ENCODE peak calls at places on chromosome 6, in seven cellular contexts. A is HepG2, O is GM12878, S is HCT116, M is GM12891, T is SK-N-SH, K is esophagus muscularis mucosa. W is an unnamed sample.

GRCh38 chr6:166862287-166862977 is 93.9 kb downstream of the RNASET2 start:
- DNase-seq in A (no peak), O (no peak), S (no peak), M (peak; percentile 65), T (peak; percentile 93), K (peak; percentile 45), W (no peak)

GRCh38 chr6:26420607-26421235 is 18.6 kb downstream of the BTN3A1 start:
- DNase-seq in A (peak; percentile 61), O (no peak), S (peak; percentile 35), M (no peak), T (peak; percentile 48), K (no peak), W (no peak)

GRCh38 chr6:25945175-25945574 is 14.7 kb upstream of the SLC17A2 start:
- DNase-seq in A (no peak), O (peak; percentile 51), S (no peak), M (no peak), T (no peak), K (peak; percentile 47), W (no peak)

GRCh38 chr6:41894366-41895299 is 542 bp downstream of the USP49 start:
- DNase-seq in A (no peak), O (no peak), S (no peak), M (no peak), T (no peak), K (no peak), W (no peak)

GRCh38 chr6:111230351-111231077 is 143.2 kb downstream of the SLC16A10 start:
- DNase-seq in A (no peak), O (no peak), S (no peak), M (no peak), T (no peak), K (no peak), W (peak; percentile 79)

GRCh38 chr6:113281014-113281810 is 575.9 kb upstream of the MARCKS start:
- DNase-seq in A (no peak), O (no peak), S (no peak), M (no peak), T (no peak), K (no peak), W (peak; percentile 50)

GRCh38 chr6:105067329-105067728 is 110.4 kb downstream of the LIN28B start:
- DNase-seq in A (peak; percentile 36), O (no peak), S (no peak), M (no peak), T (no peak), K (no peak), W (no peak)

GRCh38 chr6:43013843-43014433 is at the start of the genes KLHDC3 and MEA1:
- DNase-seq in A (peak; percentile 100), O (peak; percentile 100), S (peak; percentile 100), M (peak; percentile 97), T (peak; percentile 98), K (peak; percentile 100), W (peak; percentile 100)

GRCh38 chr6:53962631-53963030 is 148.6 kb upstream of the MLIP start:
- DNase-seq in A (no peak), O (no peak), S (no peak), M (no peak), T (no peak), K (no peak), W (no peak)

GRCh38 chr6:11323666-11324452 is 91.4 kb upstream of the NEDD9 start:
- DNase-seq in A (peak; percentile 86), O (peak; percentile 39), S (no peak), M (no peak), T (no peak), K (no peak), W (no peak)

GRCh38 chr6:18162401-18162800 is 7.2 kb downstream of the KDM1B start:
- DNase-seq in A (no peak), O (no peak), S (no peak), M (no peak), T (no peak), K (no peak), W (no peak)

GRCh38 chr6:158033751-158034702 is 52.4 kb downstream of the SYNJ2 start:
- DNase-seq in A (peak; percentile 93), O (no peak), S (no peak), M (no peak), T (no peak), K (no peak), W (no peak)
- TF ChIP-seq POLR2AphosphoS5 in A (peak; percentile 56), O (no peak), S (no peak), M (no peak), T (no peak), K (no peak), W (no peak)

DNA sequence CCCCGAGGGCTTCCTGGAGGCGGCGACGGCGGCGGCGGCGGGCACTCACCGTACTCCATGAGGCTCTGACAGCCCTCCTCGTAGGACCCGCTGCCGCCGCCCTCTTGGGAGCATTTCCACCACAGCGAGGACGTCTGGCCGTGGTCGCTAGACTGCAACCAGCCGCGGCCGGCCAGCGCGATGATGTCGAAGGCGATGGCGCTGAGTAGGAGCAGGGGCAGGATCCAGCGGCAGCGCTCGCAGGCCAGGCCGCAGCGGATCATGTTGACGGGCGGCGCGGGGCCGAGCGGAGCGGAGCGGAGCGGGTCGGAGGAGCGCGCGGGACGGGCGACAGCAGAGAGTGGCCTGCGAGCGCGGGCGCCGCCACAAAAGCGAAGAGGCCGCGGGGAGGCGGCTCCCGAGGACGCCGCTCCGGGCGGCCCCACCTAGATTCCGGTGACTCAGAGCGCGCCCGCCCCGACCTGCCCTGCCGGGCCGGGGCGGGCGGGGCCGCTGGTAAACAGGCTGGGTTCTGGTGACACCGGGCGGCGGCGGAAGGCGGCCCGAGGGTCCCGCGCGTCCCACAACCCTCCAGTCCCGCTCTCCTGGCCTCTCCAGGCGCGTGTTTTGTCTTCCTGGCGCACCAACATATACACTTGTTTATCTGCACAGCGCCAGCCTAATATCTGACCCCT is at the start of gene PERP:
- DNase-seq in A (peak; percentile 68), O (no peak), S (peak; percentile 57), M (peak; percentile 52), T (peak; percentile 42), K (no peak), W (no peak)
- TF ChIP-seq POLR2AphosphoS5 in A (peak; percentile 39), O (no peak), S (peak; percentile 93), M (no peak), T (no peak), K (peak; percentile 31), W (no peak)

GRCh38 chr6:37338745-37339255 is 15.0 kb upstream of the RNF8 start:
- DNase-seq in A (no peak), O (no peak), S (no peak), M (no peak), T (no peak), K (no peak), W (no peak)
- TF ChIP-seq POLR2AphosphoS5 in A (no peak), O (no peak), S (no peak), M (no peak), T (no peak), K (no peak), W (no peak)

DNA sequence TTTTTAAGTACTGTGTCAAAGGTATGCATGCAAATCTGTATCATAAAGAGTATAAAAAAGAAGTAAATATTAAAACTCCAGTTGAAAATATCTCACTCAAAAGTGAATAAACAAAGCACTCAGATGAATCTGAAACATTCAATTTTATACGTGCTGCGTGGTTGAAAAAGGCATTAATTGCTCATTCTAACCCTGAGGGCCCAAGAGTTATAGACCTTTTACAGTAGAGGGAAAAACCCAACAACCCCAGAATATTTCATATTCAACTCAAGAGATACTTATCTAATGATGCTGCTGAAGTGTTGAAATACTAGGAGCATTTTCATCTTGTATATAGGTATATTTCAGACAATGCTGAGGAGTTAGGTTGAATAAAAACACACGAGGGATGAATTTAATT is 862.8 kb upstream of the CITED2 start:
- DNase-seq in A (no peak), O (no peak), S (no peak), M (no peak), T (no peak), K (no peak), W (peak; percentile 51)
- TF ChIP-seq POLR2AphosphoS5 in A (no peak), O (no peak), S (no peak), M (no peak), T (no peak), K (no peak), W (no peak)

DNA sequence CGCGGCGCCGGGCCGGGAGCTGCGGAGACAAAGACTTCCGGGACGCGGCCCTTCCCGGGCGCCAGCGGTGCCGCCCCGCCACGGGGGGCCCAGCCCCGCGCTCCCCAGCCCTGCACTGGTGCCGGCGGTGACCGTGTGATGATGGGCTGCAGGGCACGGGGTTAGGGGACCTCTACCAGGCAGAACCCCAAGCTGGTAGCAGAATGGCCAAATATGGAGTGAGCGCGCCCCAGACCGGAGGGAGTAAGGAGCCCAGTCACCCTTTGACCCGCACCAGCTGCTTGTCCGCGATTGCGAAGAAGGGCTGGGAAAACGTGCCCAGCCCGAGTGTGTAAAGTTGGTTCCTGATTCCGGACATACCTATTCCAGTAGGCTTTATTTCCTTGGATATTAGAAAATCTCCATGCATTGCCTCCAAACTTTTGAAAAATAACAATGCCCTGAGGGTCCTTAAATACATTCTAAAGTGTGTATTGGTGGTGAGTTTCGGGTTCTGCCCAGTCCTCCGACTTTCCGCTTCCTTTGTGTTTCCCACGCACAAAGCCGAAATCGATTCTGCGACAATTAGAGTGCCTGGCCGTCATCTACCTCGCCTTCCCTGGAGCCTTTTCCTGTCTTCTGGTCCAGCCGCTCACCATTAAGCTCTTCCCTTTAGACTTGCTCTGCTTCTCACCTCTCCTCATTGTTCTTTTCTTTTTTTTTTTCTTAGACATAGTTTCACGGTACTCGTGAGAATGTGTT is 1.1 kb downstream of the ABRACL start:
- DNase-seq in A (no peak), O (no peak), S (no peak), M (no peak), T (no peak), K (no peak), W (no peak)
- TF ChIP-seq POLR2AphosphoS5 in A (no peak), O (no peak), S (no peak), M (peak; percentile 29), T (no peak), K (peak; percentile 44), W (no peak)

GRCh38 chr6:29722773-29723665 is at the start of gene HLA-F:
- DNase-seq in A (peak; percentile 63), O (peak; percentile 92), S (peak; percentile 67), M (peak; percentile 81), T (peak; percentile 70), K (peak; percentile 98), W (peak; percentile 40)
- TF ChIP-seq POLR2AphosphoS5 in A (no peak), O (peak; percentile 93), S (peak; percentile 63), M (no peak), T (no peak), K (peak; percentile 85), W (peak; percentile 24)